ENCODE peak calls at places on chromosomes 5 and 9, in five cellular contexts. K, A, J, Z and E are unnamed samples.

GRCh38 chr9:79694676-79695400 is 123.1 kb downstream of the TLE4 start:
- DNase-seq in A (no peak), Z (no peak), J (no peak), K (no peak), E (no peak)

GRCh38 chr5:91591076-91591475 is 208.0 kb upstream of the ARRDC3 start:
- DNase-seq in J (no peak), Z (no peak), K (no peak), A (no peak), E (no peak)

GRCh38 chr9:115575147-115575546 is 457.2 kb upstream of the TNC start:
- DNase-seq in Z (no peak), K (no peak), J (no peak), A (no peak), E (no peak)

GRCh38 chr5:10459080-10460055 is 17.7 kb downstream of the ROPN1L start:
- DNase-seq in J (no peak), A (no peak), K (no peak), Z (no peak), E (no peak)

GRCh38 chr5:142861011-142861410 is 90.8 kb downstream of the ARHGAP26 start:
- DNase-seq in K (no peak), Z (no peak), J (no peak), A (no peak), E (no peak)

GRCh38 chr9:137688261-137688660 is 69.5 kb downstream of the EHMT1 start:
- DNase-seq in J (no peak), Z (no peak), A (no peak), K (no peak), E (no peak)

GRCh38 chr5:127893232-127893631 is 190.0 kb downstream of the CCDC192 start:
- DNase-seq in A (no peak), J (no peak), K (no peak), Z (no peak), E (no peak)

GRCh38 chr5:52861368-52861767 is 73.7 kb downstream of the ITGA1 start:
- DNase-seq in Z (no peak), K (no peak), A (no peak), J (no peak), E (no peak)

GRCh38 chr9:131745611-131746010 is 5.7 kb upstream of the RAPGEF1 start:
- DNase-seq in K (no peak), Z (no peak), J (peak; percentile 83), A (no peak), E (no peak)

GRCh38 chr9:6703898-6704639 is 53.7 kb upstream of the KDM4C start:
- DNase-seq in Z (peak; percentile 46), A (peak; percentile 92), J (peak; percentile 75), K (peak; percentile 93), E (no peak)
- TF ChIP-seq POLR2A in Z (no peak), A (peak; percentile 69), J (peak; percentile 57), K (no peak), E (no peak)

GRCh38 chr5:95081500-95082355 is 203.2 kb downstream of the MCTP1 start:
- DNase-seq in A (peak; percentile 50), K (peak; percentile 66), J (no peak), Z (peak; percentile 39), E (peak; percentile 21)
- TF ChIP-seq POLR2A in A (peak; percentile 72), K (peak; percentile 29), J (no peak), Z (no peak), E (peak; percentile 29)

GRCh38 chr5:154944716-154945115 is 3.8 kb downstream of the MRPL22 start:
- DNase-seq in A (no peak), Z (no peak), K (no peak), J (no peak), E (no peak)

GRCh38 chr5:154940375-154940771 is 500 bp upstream of the MRPL22 start:
- DNase-seq in A (no peak), K (no peak), Z (no peak), J (no peak), E (no peak)

GRCh38 chr5:154943527-154943926 is 2.7 kb downstream of the MRPL22 start:
- DNase-seq in J (no peak), K (no peak), Z (no peak), A (no peak), E (no peak)

GRCh38 chr5:154937718-154938466 is at the start of gene GEMIN5:
- DNase-seq in J (peak; percentile 59), A (peak; percentile 91), K (peak; percentile 91), Z (peak; percentile 71), E (peak; percentile 75)

DNA sequence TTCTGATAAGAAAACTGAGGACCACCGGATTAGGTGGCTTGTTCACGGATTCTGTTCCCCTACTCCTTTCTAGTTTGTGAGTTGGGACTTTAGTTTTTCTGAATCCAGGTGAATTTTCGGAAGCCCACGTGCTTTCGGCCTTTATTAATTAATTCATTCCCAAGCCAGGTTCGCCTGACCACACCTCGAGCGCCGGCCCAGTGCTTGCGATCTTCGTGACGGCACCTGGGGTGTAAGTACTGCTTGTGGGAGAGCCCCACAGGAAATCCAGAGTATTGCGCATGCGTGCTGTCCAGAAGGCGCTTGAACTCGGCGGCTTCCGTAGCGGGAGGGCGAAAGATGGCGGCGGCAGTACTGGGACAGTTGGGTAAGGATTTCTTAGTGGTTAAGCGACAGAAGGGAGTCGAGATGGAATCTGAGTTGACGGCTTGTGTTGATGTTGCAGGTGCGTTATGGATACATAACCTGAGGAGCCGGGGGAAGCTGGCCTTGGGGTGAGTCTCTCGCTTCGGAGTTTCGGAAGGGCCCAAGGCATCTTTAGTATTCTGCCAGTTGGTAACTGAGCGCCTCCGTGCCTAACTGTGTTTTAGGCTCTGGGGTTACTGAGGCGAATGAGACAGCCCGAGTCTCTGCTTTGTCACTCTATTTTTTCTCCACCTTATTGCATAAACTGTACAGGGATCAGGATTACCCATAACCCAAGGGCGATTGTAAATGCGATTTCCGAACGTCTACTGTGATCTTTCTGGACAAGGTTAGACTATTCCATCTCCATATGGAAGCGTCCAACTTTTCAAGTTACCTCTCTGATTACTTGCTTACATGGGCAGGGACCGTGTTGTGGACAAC is at the start of gene MRPL22:
- DNase-seq in K (peak; percentile 95), J (peak; percentile 86), A (peak; percentile 90), Z (peak; percentile 91), E (peak; percentile 80)
- TF ChIP-seq POLR2A in K (peak; percentile 43), J (peak; percentile 11), A (peak; percentile 80), Z (no peak), E (peak; percentile 87)

GRCh38 chr5:55234171-55234700 is 828 bp upstream of the CCNO start:
- DNase-seq in J (no peak), Z (no peak), K (no peak), A (peak; percentile 26), E (peak; percentile 49)

GRCh38 chr5:55231476-55232193 is 1.8 kb downstream of the CCNO start:
- DNase-seq in J (no peak), A (no peak), K (no peak), Z (no peak), E (no peak)

GRCh38 chr5:55232194-55232984 is 1.0 kb downstream of the CCNO start:
- DNase-seq in K (no peak), A (peak; percentile 52), Z (no peak), J (no peak), E (peak; percentile 49)

GRCh38 chr5:55231029-55231475 is 2.4 kb downstream of the CCNO start:
- DNase-seq in K (no peak), Z (no peak), J (no peak), A (no peak), E (no peak)

GRCh38 chr5:55232985-55233928 is at the start of gene CCNO:
- DNase-seq in Z (no peak), A (peak; percentile 79), K (peak; percentile 71), J (peak; percentile 52), E (peak; percentile 85)
- TF ChIP-seq POLR2A in Z (no peak), A (no peak), K (no peak), J (peak; percentile 23), E (peak; percentile 55)

DNA sequence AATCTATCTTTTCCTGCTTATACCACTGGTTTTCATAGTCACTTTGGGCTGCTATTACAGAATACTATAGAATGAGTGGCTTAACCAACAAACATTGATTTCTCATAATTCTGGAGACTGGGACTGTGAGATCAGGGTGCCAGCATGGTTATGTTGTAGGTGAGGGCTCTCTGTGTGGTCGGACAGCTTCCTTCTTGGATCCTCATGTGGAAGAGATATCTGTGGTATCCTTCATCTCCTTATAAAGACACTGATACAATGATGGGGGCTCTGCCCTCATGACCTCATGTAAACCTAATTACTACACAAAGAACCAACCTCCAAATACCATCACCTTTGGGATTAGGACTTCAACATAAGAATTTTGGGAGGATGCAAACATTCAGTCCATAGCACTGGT is 13.9 kb upstream of the PRLR start:
- DNase-seq in A (no peak), Z (no peak), J (no peak), K (no peak), E (no peak)
- TF ChIP-seq POLR2A in A (no peak), Z (no peak), J (no peak), K (no peak), E (no peak)

GRCh38 chr9:127884427-127884911 is 7.0 kb upstream of the AK1 start:
- DNase-seq in K (peak; percentile 70), Z (no peak), A (no peak), J (no peak), E (no peak)
- TF ChIP-seq POLR2A in K (no peak), Z (no peak), A (no peak), J (no peak), E (peak; percentile 19)

DNA sequence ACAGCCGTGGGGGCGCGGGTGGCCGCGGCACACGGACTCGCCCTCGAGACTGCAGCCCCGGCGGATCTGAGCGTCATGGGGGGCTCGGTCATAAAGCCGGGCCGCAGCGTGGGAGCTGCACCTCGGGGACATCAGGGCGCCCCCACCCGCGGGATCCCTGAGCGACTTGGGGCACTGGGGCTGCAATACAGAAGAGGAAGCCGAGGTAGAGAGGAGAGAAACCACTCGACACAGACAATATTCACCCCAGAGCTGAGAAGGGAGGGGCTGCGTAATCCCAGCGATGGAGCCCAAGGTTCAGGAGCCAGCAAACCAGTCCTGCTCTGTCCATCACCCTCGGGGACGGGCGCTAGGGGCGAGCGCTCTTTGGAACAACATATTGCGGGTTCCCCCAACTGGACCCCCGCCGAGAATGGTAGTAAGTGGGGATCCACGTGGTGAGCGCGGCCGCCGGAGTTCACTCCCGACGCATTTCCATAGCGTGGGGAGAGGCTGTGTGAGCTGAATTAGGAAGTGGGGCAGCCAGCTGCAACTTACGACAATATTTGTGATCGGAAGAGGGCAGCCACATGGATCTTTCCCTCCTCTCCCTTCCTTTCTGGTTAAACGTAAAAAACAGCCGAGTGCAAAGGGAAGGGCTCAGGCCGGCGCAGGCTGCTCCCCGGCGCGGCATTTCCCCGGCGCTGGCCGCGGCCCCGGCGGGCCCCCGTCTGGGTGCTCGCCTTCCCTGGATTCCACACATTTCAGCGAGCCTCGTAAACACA is 9.9 kb downstream of the PTCH1 start:
- DNase-seq in A (peak; percentile 42), Z (no peak), K (peak; percentile 77), J (no peak), E (peak; percentile 78)
- TF ChIP-seq POLR2A in A (peak; percentile 30), Z (no peak), K (peak; percentile 52), J (peak; percentile 56), E (peak; percentile 25)

GRCh38 chr9:133335924-133336811 is at the start of gene SURF6:
- DNase-seq in K (peak; percentile 93), J (peak; percentile 78), Z (peak; percentile 85), A (peak; percentile 94), E (peak; percentile 93)
- TF ChIP-seq POLR2A in K (no peak), J (no peak), Z (no peak), A (peak; percentile 63), E (peak; percentile 59)